ENCODE peak calls at places on chromosomes 13 and 19, in eight cellular contexts. T, A, H, S, E, R, O and X are unnamed samples.

GRCh38 chr19:47331931-47332547 is at the start of gene C5AR2:
- DNase-seq in T (no peak), A (no peak), H (no peak), S (no peak), E (no peak), R (no peak), O (peak), X (no peak)

GRCh38 chr13:102227696-102228095 is 174.2 kb downstream of the FGF14 start:
- DNase-seq in T (no peak), A (no peak), H (no peak), S (no peak), E (no peak), R (no peak), O (no peak), X (no peak)

GRCh38 chr19:55638864-55639359 is 1.9 kb upstream of the ZNF580 start:
- DNase-seq in T (no peak), A (no peak), H (no peak), S (no peak), E (no peak), R (no peak), O (no peak), X (no peak)

GRCh38 chr13:50275392-50276063 is 260.3 kb downstream of the KCNRG start:
- DNase-seq in T (no peak), A (no peak), H (no peak), S (no peak), E (no peak), R (no peak), O (no peak), X (no peak)

GRCh38 chr13:102825921-102826706 is 19.7 kb upstream of the ERCC5 start:
- DNase-seq in T (no peak), A (no peak), H (no peak), S (no peak), E (no peak), R (no peak), O (no peak), X (no peak)

GRCh38 chr13:97429681-97430081 is 4.3 kb upstream of the RAP2A start:
- DNase-seq in T (no peak), A (no peak), H (no peak), S (no peak), E (no peak), R (no peak), O (no peak), X (no peak)

GRCh38 chr13:99384468-99384867 is 77.3 kb upstream of the GPR183 start:
- DNase-seq in T (no peak), A (no peak), H (no peak), S (no peak), E (no peak), R (no peak), O (no peak), X (no peak)

GRCh38 chr19:55694656-55695491 is 19.8 kb downstream of the EPN1 start:
- DNase-seq in T (no peak), A (peak), H (peak), S (no peak), E (peak), R (no peak), O (peak), X (no peak)

GRCh38 chr19:42409477-42409876 is 17.7 kb downstream of the LIPE start:
- DNase-seq in T (no peak), A (no peak), H (no peak), S (no peak), E (no peak), R (peak), O (no peak), X (no peak)

GRCh38 chr13:111431241-111431640 is 110.8 kb downstream of the TEX29 start:
- DNase-seq in T (no peak), A (no peak), H (no peak), S (no peak), E (no peak), R (no peak), O (no peak), X (no peak)

GRCh38 chr19:29062486-29063435 is 150.2 kb downstream of the UQCRFS1 start:
- DNase-seq in T (no peak), A (no peak), H (no peak), S (no peak), E (no peak), R (no peak), O (no peak), X (no peak)

GRCh38 chr19:32404939-32405430 is 585 bp upstream of the DPY19L3 start:
- DNase-seq in T (no peak), A (peak), H (peak), S (no peak), E (no peak), R (peak), O (peak), X (peak)

GRCh38 chr13:57128909-57129308 is 11.8 kb upstream of the PRR20A start:
- DNase-seq in T (no peak), A (no peak), H (no peak), S (no peak), E (no peak), R (no peak), O (no peak), X (no peak)

GRCh38 chr13:99416411-99417121 is 84.7 kb upstream of the TM9SF2 start:
- DNase-seq in T (no peak), A (no peak), H (peak), S (no peak), E (peak), R (peak), O (peak), X (no peak)

GRCh38 chr19:40525234-40526051 is 51.2 kb upstream of the SHKBP1 start:
- DNase-seq in T (no peak), A (no peak), H (no peak), S (no peak), E (no peak), R (no peak), O (no peak), X (no peak)

GRCh38 chr13:74687452-74688180 is 553.4 kb upstream of the KLF12 start:
- DNase-seq in T (no peak), A (no peak), H (no peak), S (no peak), E (no peak), R (no peak), O (no peak), X (no peak)

GRCh38 chr13:35771898-35772297 is 295.4 kb upstream of the MAB21L1 start:
- DNase-seq in T (no peak), A (no peak), H (no peak), S (no peak), E (no peak), R (no peak), O (no peak), X (no peak)

GRCh38 chr13:79522583-79522982 is 41.6 kb downstream of the NDFIP2 start:
- DNase-seq in T (peak), A (no peak), H (no peak), S (no peak), E (no peak), R (no peak), O (no peak), X (no peak)

GRCh38 chr13:50685491-50685890 is 158.0 kb downstream of the DLEU7 start:
- DNase-seq in T (no peak), A (peak), H (peak), S (no peak), E (no peak), R (peak), O (peak), X (peak)

GRCh38 chr13:60158321-60158801 is 5.4 kb downstream of the DIAPH3 start:
- DNase-seq in T (no peak), A (no peak), H (no peak), S (no peak), E (no peak), R (no peak), O (no peak), X (no peak)

GRCh38 chr13:89113744-89114143 is 1442.6 kb downstream of the SLITRK5 start:
- DNase-seq in T (no peak), A (no peak), H (no peak), S (no peak), E (no peak), R (no peak), O (no peak), X (no peak)

GRCh38 chr13:32252812-32253440 is 62.2 kb downstream of the ZAR1L start:
- DNase-seq in T (no peak), A (no peak), H (no peak), S (no peak), E (no peak), R (no peak), O (no peak), X (no peak)
- H3K4me3 ChIP-seq in T (no peak), A (no peak), H (no peak), S (no peak), E (no peak), R (no peak), O (no peak), X (no peak)

GRCh38 chr19:50178320-50178719 is 15.2 kb upstream of the IZUMO2 start:
- DNase-seq in T (no peak), A (no peak), H (no peak), S (no peak), E (no peak), R (no peak), O (no peak), X (peak)

GRCh38 chr19:50174100-50174793 is 11.2 kb upstream of the IZUMO2 start:
- DNase-seq in T (no peak), A (no peak), H (no peak), S (no peak), E (no peak), R (no peak), O (no peak), X (no peak)

GRCh38 chr19:50175924-50176323 is 12.8 kb upstream of the IZUMO2 start:
- DNase-seq in T (no peak), A (no peak), H (no peak), S (no peak), E (no peak), R (no peak), O (no peak), X (no peak)

GRCh38 chr19:50181121-50181520 is 18.0 kb upstream of the IZUMO2 start:
- DNase-seq in T (no peak), A (no peak), H (no peak), S (no peak), E (no peak), R (no peak), O (no peak), X (no peak)

DNA sequence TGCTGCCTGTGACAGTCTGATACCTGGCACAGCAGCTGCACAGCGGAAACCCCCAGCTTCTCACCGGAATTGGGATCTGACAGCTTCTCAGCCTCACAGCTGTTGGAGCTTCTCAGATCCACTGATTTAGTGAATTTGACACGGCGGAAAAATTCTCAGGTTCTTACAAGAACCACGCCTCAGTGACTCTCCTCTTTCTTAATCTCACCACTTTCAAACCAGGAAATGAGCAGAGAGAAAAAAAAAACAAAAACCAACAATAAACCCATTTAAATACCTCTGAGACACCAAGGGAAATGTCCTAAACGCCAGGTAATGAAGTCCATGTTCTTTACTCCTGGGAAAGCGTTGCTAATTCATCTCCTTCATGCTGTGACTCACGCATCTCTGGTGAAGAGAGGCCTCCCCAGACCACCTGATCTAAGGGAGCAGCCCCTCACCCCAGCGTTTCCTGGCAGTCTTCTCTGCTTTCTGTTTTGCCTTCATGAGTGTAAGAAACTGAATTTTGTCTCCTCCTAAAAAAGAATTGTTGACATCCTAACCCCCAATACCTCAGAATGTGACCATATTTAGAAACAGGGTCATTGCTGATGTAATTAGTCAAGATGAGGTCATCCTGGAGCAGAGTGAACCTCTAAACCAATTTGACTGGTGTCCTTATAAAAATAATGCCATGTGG is 15.9 kb upstream of the IZUMO2 start:
- DNase-seq in T (peak), A (no peak), H (no peak), S (no peak), E (no peak), R (no peak), O (no peak), X (no peak)
- H3K27ac ChIP-seq in T (peak), A (no peak), H (no peak), S (no peak), E (no peak), R (peak), O (no peak), X (no peak)

GRCh38 chr19:5934779-5935472 is 20.9 kb downstream of the CAPS start:
- DNase-seq in T (no peak), A (no peak), H (no peak), S (no peak), E (no peak), R (no peak), O (no peak), X (no peak)
- TF ChIP-seq POLR2AphosphoS5 in T (no peak), A (no peak), H (no peak), S (no peak), E (no peak), R (no peak), O (no peak), X (no peak)

GRCh38 chr19:35560677-35561076 is 2.8 kb downstream of the ATP4A start:
- DNase-seq in T (no peak), A (no peak), H (no peak), S (no peak), E (peak), R (no peak), O (no peak), X (no peak)

GRCh38 chr19:35561436-35561835 is 2.0 kb downstream of the ATP4A start:
- DNase-seq in T (no peak), A (no peak), H (no peak), S (no peak), E (peak), R (no peak), O (no peak), X (no peak)

GRCh38 chr19:35559781-35560180 is 3.7 kb downstream of the ATP4A start:
- DNase-seq in T (no peak), A (no peak), H (no peak), S (no peak), E (peak), R (no peak), O (no peak), X (no peak)

GRCh38 chr19:35559281-35559659 is 4.2 kb downstream of the ATP4A start:
- DNase-seq in T (peak), A (no peak), H (no peak), S (no peak), E (peak), R (no peak), O (no peak), X (no peak)

GRCh38 chr19:35560271-35560670 is 3.2 kb downstream of the ATP4A start:
- DNase-seq in T (no peak), A (no peak), H (no peak), S (no peak), E (peak), R (no peak), O (no peak), X (no peak)
- H3K4me3 ChIP-seq in T (no peak), A (no peak), H (no peak), S (no peak), E (no peak), R (peak), O (no peak), X (no peak)

GRCh38 chr13:95100525-95101121 is 200.6 kb downstream of the ABCC4 start:
- DNase-seq in T (peak), A (no peak), H (no peak), S (no peak), E (no peak), R (no peak), O (no peak), X (peak)

GRCh38 chr13:95098916-95099315 is 202.3 kb downstream of the ABCC4 start:
- DNase-seq in T (no peak), A (no peak), H (no peak), S (no peak), E (no peak), R (no peak), O (no peak), X (no peak)

GRCh38 chr13:95099541-95099940 is 201.7 kb downstream of the ABCC4 start:
- DNase-seq in T (no peak), A (no peak), H (no peak), S (no peak), E (no peak), R (peak), O (no peak), X (no peak)
- H3K27ac ChIP-seq in T (no peak), A (no peak), H (no peak), S (no peak), E (no peak), R (peak), O (no peak), X (no peak)

GRCh38 chr13:48151766-48152165 is 56.9 kb upstream of the MED4 start:
- DNase-seq in T (no peak), A (no peak), H (no peak), S (no peak), E (no peak), R (no peak), O (no peak), X (no peak)
- TF ChIP-seq POLR2AphosphoS5 in T (no peak), A (no peak), H (no peak), S (no peak), E (no peak), R (no peak), O (no peak), X (no peak)

GRCh38 chr13:42270160-42270856 is 1.6 kb upstream of the AKAP11 start:
- DNase-seq in T (no peak), A (no peak), H (no peak), S (no peak), E (no peak), R (no peak), O (no peak), X (no peak)
- H3K4me3 ChIP-seq in T (peak), A (no peak), H (no peak), S (peak), E (no peak), R (no peak), O (no peak), X (no peak)